ENCODE peak calls at places on chromosomes 5 and 9, in four cellular contexts. U is GM12878, C is HCT116, O is HepG2. I is an unnamed sample.

GRCh38 chr9:116589392-116590354 is 97.4 kb upstream of the TRIM32 start:
- DNase-seq in U (no peak), C (peak; percentile 72), O (peak; percentile 79), I (peak; percentile 50)

GRCh38 chr9:98773721-98774120 is 22.6 kb downstream of the ANKS6 start:
- DNase-seq in U (no peak), C (no peak), O (no peak), I (no peak)

GRCh38 chr9:126719677-126720435 is 85.0 kb upstream of the ZBTB43 start:
- DNase-seq in U (peak; percentile 53), C (no peak), O (peak; percentile 55), I (peak; percentile 83)

GRCh38 chr9:114855488-114855887 is 49.6 kb upstream of the TNFSF15 start:
- DNase-seq in U (no peak), C (no peak), O (no peak), I (no peak)

GRCh38 chr9:129416831-129417604 is 203.9 kb downstream of the C9orf50 start:
- DNase-seq in U (no peak), C (no peak), O (no peak), I (no peak)

GRCh38 chr5:159911349-159911748 is 4.9 kb upstream of the ADRA1B start:
- DNase-seq in U (no peak), C (no peak), O (no peak), I (no peak)

GRCh38 chr5:32785639-32786216 is 74.6 kb downstream of the NPR3 start:
- DNase-seq in U (peak; percentile 11), C (peak; percentile 7), O (no peak), I (no peak)

GRCh38 chr9:127384016-127384730 is 12.8 kb upstream of the SLC2A8 start:
- DNase-seq in U (no peak), C (no peak), O (no peak), I (no peak)

GRCh38 chr5:111227805-111228204 is 3.6 kb downstream of the CAMK4 start:
- DNase-seq in U (no peak), C (no peak), O (no peak), I (no peak)

GRCh38 chr9:18442629-18443491 is 31.1 kb upstream of the ADAMTSL1 start:
- DNase-seq in U (no peak), C (peak; percentile 43), O (peak; percentile 49), I (peak; percentile 47)

GRCh38 chr5:97986069-97986468 is 787.4 kb upstream of the RGMB start:
- DNase-seq in U (no peak), C (peak; percentile 16), O (no peak), I (peak; percentile 7)

GRCh38 chr5:72070519-72070918 is 36.8 kb upstream of the MAP1B start:
- DNase-seq in U (no peak), C (no peak), O (no peak), I (no peak)

GRCh38 chr9:128685636-128686489 is 3.2 kb upstream of the SET start:
- DNase-seq in U (no peak), C (no peak), O (no peak), I (no peak)

GRCh38 chr5:174272671-174273070 is 227.2 kb downstream of the NSG2 start:
- DNase-seq in U (no peak), C (no peak), O (no peak), I (no peak)

GRCh38 chr9:127876764-127877562 is 512 bp downstream of the AK1 start:
- DNase-seq in U (no peak), C (no peak), O (no peak), I (peak; percentile 61)

GRCh38 chr9:127007638-127008037 is 93.1 kb downstream of the RALGPS1 start:
- DNase-seq in U (no peak), C (no peak), O (no peak), I (no peak)

GRCh38 chr5:142888469-142889085 is 118.4 kb downstream of the ARHGAP26 start:
- DNase-seq in U (no peak), C (no peak), O (peak; percentile 61), I (no peak)

GRCh38 chr5:173758675-173759074 is 129.5 kb upstream of the CPEB4 start:
- DNase-seq in U (no peak), C (no peak), O (no peak), I (no peak)

GRCh38 chr5:131109540-131110255 is 55.4 kb downstream of the HINT1 start:
- DNase-seq in U (peak; percentile 12), C (peak; percentile 35), O (peak; percentile 17), I (no peak)

GRCh38 chr9:4081948-4082347 is 217.9 kb downstream of the GLIS3 start:
- DNase-seq in U (no peak), C (no peak), O (no peak), I (no peak)

GRCh38 chr5:139482050-139482889 is at the start of gene STING1:
- DNase-seq in U (peak; percentile 41), C (peak; percentile 71), O (peak; percentile 63), I (no peak)

GRCh38 chr5:1394881-1395860 is 50.1 kb downstream of the SLC6A3 start:
- DNase-seq in U (no peak), C (no peak), O (no peak), I (no peak)

GRCh38 chr5:147626494-147626893 is 116.6 kb upstream of the DPYSL3 start:
- DNase-seq in U (no peak), C (no peak), O (no peak), I (no peak)

GRCh38 chr9:20684865-20685696 is 1.0 kb downstream of the FOCAD start:
- DNase-seq in U (no peak), C (no peak), O (no peak), I (no peak)

GRCh38 chr9:35756743-35757526 is 2.9 kb upstream of the MSMP start:
- DNase-seq in U (no peak), C (peak; percentile 38), O (peak; percentile 62), I (peak; percentile 87)

GRCh38 chr5:1536298-1537165 is 12.8 kb upstream of the LPCAT1 start:
- DNase-seq in U (peak; percentile 72), C (no peak), O (peak; percentile 30), I (peak; percentile 29)

GRCh38 chr5:112636751-112637150 is 100.9 kb upstream of the APC start:
- DNase-seq in U (no peak), C (no peak), O (no peak), I (no peak)

GRCh38 chr5:180950291-180950949 is 38.2 kb upstream of the BTNL3 start:
- DNase-seq in U (no peak), C (no peak), O (no peak), I (no peak)

GRCh38 chr9:137502008-137502913 is 43.1 kb upstream of the NSMF start:
- DNase-seq in U (no peak), C (no peak), O (no peak), I (no peak)

GRCh38 chr9:115939065-115939765 is 214.4 kb upstream of the PAPPA start:
- DNase-seq in U (no peak), C (no peak), O (no peak), I (no peak)

GRCh38 chr5:128538249-128539037 is 398 bp upstream of the FBN2 start:
- DNase-seq in U (no peak), C (no peak), O (no peak), I (peak; percentile 84)

GRCh38 chr5:180121799-180122198 is 50.2 kb upstream of the RNF130 start:
- DNase-seq in U (no peak), C (no peak), O (no peak), I (no peak)

GRCh38 chr9:118583414-118583813 is 785.8 kb downstream of the BRINP1 start:
- DNase-seq in U (no peak), C (no peak), O (no peak), I (no peak)
- TF ChIP-seq SRF in U (no peak), C (no peak), O (no peak), I (no peak)

DNA sequence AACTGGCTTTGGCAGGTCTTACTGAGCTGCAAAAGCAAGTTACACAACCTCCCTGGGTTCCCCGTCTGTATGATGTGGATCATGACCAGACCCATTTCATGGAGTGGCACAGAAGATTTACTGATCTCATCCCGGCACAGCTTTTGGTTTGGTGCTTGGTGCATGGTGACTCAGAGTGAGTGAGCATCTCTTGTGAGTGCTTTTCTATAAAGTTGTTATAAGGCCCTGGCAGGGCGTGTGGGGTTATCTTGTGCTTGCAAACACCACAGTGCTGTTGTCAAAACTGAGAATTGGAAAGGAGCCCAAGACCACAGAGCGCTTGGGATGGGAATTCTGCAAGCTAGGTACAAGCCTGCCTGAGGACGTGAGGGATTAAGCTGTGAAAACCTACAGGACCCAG is 425.2 kb downstream of the GADD45G start:
- DNase-seq in U (no peak), C (no peak), O (no peak), I (no peak)
- TF ChIP-seq SRF in U (no peak), C (no peak), O (no peak), I (no peak)

GRCh38 chr5:169748189-169748588 is 111.1 kb downstream of the DOCK2 start:
- DNase-seq in U (no peak), C (no peak), O (no peak), I (no peak)

GRCh38 chr5:169742773-169743296 is 105.8 kb downstream of the DOCK2 start:
- DNase-seq in U (no peak), C (no peak), O (no peak), I (no peak)

GRCh38 chr5:169744336-169744735 is 107.3 kb downstream of the DOCK2 start:
- DNase-seq in U (no peak), C (no peak), O (no peak), I (no peak)

GRCh38 chr5:169746147-169746694 is 109.1 kb downstream of the DOCK2 start:
- DNase-seq in U (peak; percentile 34), C (no peak), O (no peak), I (no peak)

GRCh38 chr5:169745441-169746146 is 108.5 kb downstream of the DOCK2 start:
- DNase-seq in U (no peak), C (no peak), O (no peak), I (no peak)
- TF ChIP-seq SRF in U (no peak), C (no peak), O (no peak), I (no peak)

GRCh38 chr9:29322240-29322639 is 1749.0 kb upstream of the C9orf72 start:
- DNase-seq in U (peak; percentile 15), C (no peak), O (no peak), I (no peak)
- TF ChIP-seq SRF in U (no peak), C (no peak), O (no peak), I (no peak)

GRCh38 chr9:7234144-7234543 is 476.4 kb downstream of the KDM4C start:
- DNase-seq in U (no peak), C (peak; percentile 41), O (peak; percentile 52), I (peak; percentile 57)
- TF ChIP-seq SRF in U (no peak), C (no peak), O (no peak), I (no peak)

DNA sequence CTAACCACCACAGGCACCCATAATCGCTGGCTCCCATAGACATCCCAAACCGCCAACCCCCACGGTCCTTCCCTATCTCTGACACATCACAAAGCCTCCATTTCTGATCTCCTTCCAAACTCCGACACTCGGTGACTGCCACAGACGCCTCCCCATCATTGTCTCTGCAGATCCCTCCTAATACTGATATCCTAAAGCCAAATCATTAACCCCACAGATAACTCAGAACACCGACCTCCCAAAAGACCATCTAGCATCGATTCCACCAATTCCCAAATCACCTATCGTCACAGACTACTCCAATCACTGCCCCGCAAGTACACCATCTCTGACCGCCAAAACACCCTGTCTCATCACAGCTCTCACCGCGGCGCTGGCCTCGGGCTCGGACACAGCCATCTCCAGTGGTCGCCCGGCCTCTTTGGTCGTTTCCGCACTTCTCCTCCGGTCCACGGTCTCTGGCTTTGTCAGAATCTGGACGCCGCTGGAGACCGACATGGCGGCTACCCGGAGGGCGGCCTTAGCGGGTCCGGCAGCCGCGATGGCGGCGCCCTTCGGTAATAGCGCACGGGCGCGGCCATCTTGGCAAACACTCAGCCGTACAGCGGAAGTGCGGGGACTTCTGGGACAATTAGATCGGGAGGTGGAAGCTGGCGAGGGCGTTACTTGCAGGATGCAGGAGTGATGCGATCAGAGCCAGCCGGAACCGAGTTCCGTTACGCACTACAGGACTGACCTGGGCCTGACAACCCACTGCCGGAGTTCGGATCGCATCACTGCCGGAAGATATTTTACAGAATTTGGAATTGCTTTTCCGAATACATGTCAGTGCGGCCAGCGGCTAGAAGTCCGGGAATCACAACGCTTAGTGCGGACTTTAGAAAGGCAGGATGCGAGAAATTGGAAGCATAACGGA is at the start of gene ZFP37:
- DNase-seq in U (peak; percentile 1), C (peak; percentile 72), O (peak; percentile 89), I (peak; percentile 92)
- TF ChIP-seq SRF in U (no peak), C (no peak), O (no peak), I (no peak)